ENCODE peak calls at places on chromosomes 12 and 14, in five cellular contexts. W, E, X, Z and Y are unnamed samples. For H3K27me3 and H3K36me3, the result is how much of the 10 kb centered on the place peaks cover.

GRCh38 chr12:108253540-108253939 is 85.6 kb downstream of the CMKLR1 start:
- DNase-seq in W (no peak), E (no peak), X (no peak), Z (no peak), Y (no peak)

GRCh38 chr14:61719344-61720301 is 24.3 kb downstream of the HIF1A start:
- DNase-seq in W (no peak), E (no peak), X (no peak), Z (peak), Y (no peak)

GRCh38 chr12:131947482-131948027 is 2.2 kb upstream of the EP400 start:
- DNase-seq in W (no peak), E (no peak), X (no peak), Z (no peak), Y (no peak)

GRCh38 chr14:49861581-49861922 is 9.0 kb upstream of the NEMF start:
- DNase-seq in W (peak), E (peak), X (peak), Z (peak), Y (peak)

GRCh38 chr14:101862177-101862576 is 100.7 kb downstream of the PPP2R5C start:
- DNase-seq in W (peak), E (no peak), X (no peak), Z (no peak), Y (no peak)

GRCh38 chr12:22821985-22822384 is 197.0 kb downstream of the ETNK1 start:
- DNase-seq in W (no peak), E (no peak), X (no peak), Z (no peak), Y (no peak)

GRCh38 chr14:29215853-29216252 is 449.3 kb downstream of the FOXG1 start:
- DNase-seq in W (no peak), E (no peak), X (no peak), Z (no peak), Y (peak)

GRCh38 chr12:51247523-51248206 is 9.0 kb downstream of the DAZAP2 start:
- DNase-seq in W (no peak), E (no peak), X (no peak), Z (no peak), Y (no peak)

GRCh38 chr14:58668848-58669480 is 31.2 kb downstream of the DACT1 start:
- DNase-seq in W (no peak), E (no peak), X (no peak), Z (no peak), Y (no peak)

GRCh38 chr12:10851243-10851858 is 2.1 kb upstream of the PRR4 start:
- DNase-seq in W (no peak), E (no peak), X (no peak), Z (no peak), Y (no peak)

GRCh38 chr12:79168687-79169086 is 304.1 kb downstream of the SYT1 start:
- DNase-seq in W (no peak), E (no peak), X (no peak), Z (no peak), Y (no peak)

GRCh38 chr14:39230416-39230815 is 3.3 kb upstream of the MIA2 start:
- DNase-seq in W (peak), E (no peak), X (no peak), Z (no peak), Y (no peak)

GRCh38 chr12:27975222-27976136 is 2.9 kb upstream of the PTHLH start:
- DNase-seq in W (peak), E (no peak), X (no peak), Z (no peak), Y (no peak)

GRCh38 chr14:105739331-105740102 is 213.1 kb downstream of the TMEM121 start:
- DNase-seq in W (no peak), E (no peak), X (no peak), Z (no peak), Y (peak)

GRCh38 chr12:89058393-89058792 is 293.9 kb downstream of the DUSP6 start:
- DNase-seq in W (no peak), E (no peak), X (no peak), Z (no peak), Y (no peak)

GRCh38 chr12:13530966-13531365 is 334.4 kb downstream of the EMP1 start:
- DNase-seq in W (no peak), E (no peak), X (no peak), Z (no peak), Y (no peak)

GRCh38 chr14:58535084-58535483 is 102.7 kb upstream of the DACT1 start:
- DNase-seq in W (peak), E (no peak), X (no peak), Z (no peak), Y (no peak)

GRCh38 chr12:9096563-9097176 is 19.0 kb downstream of the A2M start:
- DNase-seq in W (no peak), E (no peak), X (no peak), Z (no peak), Y (no peak)

GRCh38 chr12:49403887-49404517 is 36.7 kb downstream of the SPATS2 start:
- DNase-seq in W (no peak), E (no peak), X (no peak), Z (no peak), Y (no peak)

GRCh38 chr14:90445011-90445410 is 48.2 kb downstream of the CALM1 start:
- DNase-seq in W (no peak), E (no peak), X (no peak), Z (no peak), Y (no peak)

GRCh38 chr14:100898465-100898864 is 5.1 kb downstream of the RTL1 start:
- DNase-seq in W (no peak), E (peak), X (no peak), Z (no peak), Y (no peak)

GRCh38 chr12:47773062-47773857 is at the start of gene SLC48A1:
- DNase-seq in W (peak), E (peak), X (peak), Z (peak), Y (peak)

GRCh38 chr14:62957562-62957961 is 87.7 kb downstream of the KCNH5 start:
- DNase-seq in W (peak), E (no peak), X (no peak), Z (no peak), Y (no peak)

GRCh38 chr12:80805106-80805505 is 88.4 kb downstream of the MYF5 start:
- DNase-seq in W (peak), E (no peak), X (no peak), Z (no peak), Y (no peak)

GRCh38 chr12:27756670-27757069 is 23.4 kb upstream of the KLHL42 start:
- DNase-seq in W (no peak), E (no peak), X (no peak), Z (no peak), Y (no peak)

GRCh38 chr12:18872770-18873169 is 134.9 kb downstream of the CAPZA3 start:
- DNase-seq in W (no peak), E (no peak), X (no peak), Z (no peak), Y (no peak)

GRCh38 chr12:12909995-12910391 is 18.6 kb downstream of the GPRC5A start:
- DNase-seq in W (peak), E (no peak), X (no peak), Z (no peak), Y (no peak)

GRCh38 chr12:85829391-85829790 is 6.8 kb downstream of the RASSF9 start:
- DNase-seq in W (peak), E (no peak), X (no peak), Z (no peak), Y (no peak)

GRCh38 chr12:51517800-51518199 is 73.2 kb upstream of the SCN8A start:
- DNase-seq in W (no peak), E (no peak), X (no peak), Z (no peak), Y (no peak)

GRCh38 chr12:104720346-104721064 is 237.6 kb downstream of the SLC41A2 start:
- DNase-seq in W (peak), E (no peak), X (no peak), Z (peak), Y (peak)

DNA sequence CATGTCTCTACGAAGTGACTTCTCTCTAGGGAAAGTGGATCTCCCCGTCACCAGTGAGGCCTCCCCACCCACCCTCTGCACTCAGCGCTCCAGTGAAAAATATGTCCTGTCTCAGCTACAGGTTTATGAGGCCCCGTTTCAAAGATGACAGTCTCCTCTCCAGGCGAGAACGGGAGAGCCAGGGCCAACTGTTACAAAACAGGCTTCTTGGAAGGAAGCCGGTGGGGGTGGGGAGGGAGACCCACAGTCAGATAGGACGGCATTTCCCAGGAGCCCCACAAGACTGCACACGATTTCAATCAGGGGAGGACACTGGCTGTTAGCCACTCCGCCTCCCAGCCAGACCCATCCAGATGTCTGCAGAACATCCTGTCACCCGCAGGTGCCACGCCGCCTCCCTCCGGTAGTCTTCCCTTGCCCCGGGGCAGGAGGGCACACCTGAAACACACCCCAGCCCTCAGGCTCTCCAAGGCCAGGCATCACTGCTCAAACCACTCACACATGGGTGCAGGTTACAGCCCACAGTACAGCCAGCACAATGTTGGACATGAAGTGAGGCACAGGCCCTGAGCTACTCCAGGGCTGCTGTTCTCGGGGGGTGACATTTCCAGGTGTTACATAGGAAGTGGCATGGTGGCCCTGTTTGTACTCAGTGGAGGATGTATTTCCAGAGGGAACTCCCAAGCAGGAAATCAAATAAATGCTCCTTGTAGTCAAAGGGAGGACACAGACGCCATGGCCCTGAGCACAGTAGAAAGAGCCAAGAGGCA is 138.2 kb downstream of the BCL11B start:
- DNase-seq in W (no peak), E (peak), X (peak), Z (no peak), Y (no peak)
- H3K27me3 ChIP-seq in W (under half), E (under half), X (under half), Z (under half), Y (under half)

GRCh38 chr12:107247650-107248049 is 154.3 kb upstream of the CRY1 start:
- DNase-seq in W (no peak), E (no peak), X (no peak), Z (no peak), Y (no peak)

GRCh38 chr12:107241421-107241820 is 148.1 kb upstream of the CRY1 start:
- DNase-seq in W (no peak), E (no peak), X (no peak), Z (no peak), Y (no peak)

GRCh38 chr12:107244584-107244983 is 151.2 kb upstream of the CRY1 start:
- DNase-seq in W (no peak), E (no peak), X (no peak), Z (no peak), Y (no peak)

GRCh38 chr12:107242189-107242588 is 148.8 kb upstream of the CRY1 start:
- DNase-seq in W (peak), E (no peak), X (no peak), Z (no peak), Y (no peak)

DNA sequence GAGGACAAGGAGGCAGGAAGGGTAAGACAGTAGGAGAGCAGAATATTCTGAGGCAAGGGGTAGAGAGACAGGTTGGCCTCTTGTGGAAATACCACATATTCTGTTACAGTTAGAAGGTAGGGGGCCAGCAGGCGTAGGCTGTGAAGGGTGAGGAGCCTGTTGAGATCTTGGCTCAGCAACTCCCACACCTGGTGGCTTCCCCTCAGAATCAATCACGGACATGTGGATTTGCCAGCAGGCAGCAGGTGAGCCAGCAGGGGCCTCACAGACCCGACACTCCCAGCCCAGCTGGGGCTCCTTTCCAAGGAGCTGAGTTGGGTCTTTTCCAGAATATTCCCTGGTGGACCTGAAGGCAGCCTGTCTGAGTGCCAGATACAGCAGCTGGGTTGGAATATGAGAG is 150.0 kb upstream of the CRY1 start:
- DNase-seq in W (no peak), E (no peak), X (no peak), Z (no peak), Y (no peak)
- H3K36me3 ChIP-seq in W (under half), E (under half), X (under half), Z (under half), Y (under half)

DNA sequence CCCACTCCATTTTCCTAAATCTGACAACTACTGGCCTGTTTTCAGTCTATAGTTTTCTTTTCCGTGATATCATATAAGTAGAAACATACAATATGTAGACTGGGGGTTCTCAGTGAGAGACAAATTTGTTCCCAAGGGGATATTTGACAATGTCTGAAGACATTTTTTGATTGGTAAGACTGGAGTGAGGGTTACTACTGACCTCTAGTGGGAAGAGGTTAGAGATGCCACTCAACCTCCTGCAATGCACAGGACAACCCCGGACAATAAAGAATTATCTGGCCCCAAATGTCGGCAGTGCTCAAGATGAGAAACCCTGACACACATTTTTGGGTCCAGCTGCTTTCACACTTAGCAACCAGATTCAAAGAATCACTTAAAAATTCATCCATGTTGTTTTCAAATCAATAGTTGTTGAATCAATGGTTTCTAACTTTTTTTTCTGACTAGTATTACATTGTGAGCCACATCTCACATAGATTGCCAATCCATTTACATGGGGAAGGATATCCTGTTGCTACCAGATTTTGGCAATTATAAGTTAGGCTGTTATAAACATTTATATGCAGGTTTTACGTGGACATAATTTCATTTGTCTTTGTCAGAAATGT is 307.1 kb downstream of the RPL10L start:
- DNase-seq in W (no peak), E (no peak), X (no peak), Z (no peak), Y (no peak)
- TF ChIP-seq CTCF in W (peak), E (peak), X (no peak), Z (no peak), Y (peak)

GRCh38 chr12:4954632-4955354 is 45.1 kb downstream of the KCNA1 start:
- DNase-seq in W (no peak), E (no peak), X (no peak), Z (no peak), Y (no peak)
- H3K27me3 ChIP-seq in W (under half), E (under half), X (under half), Z (under half), Y (under half)

DNA sequence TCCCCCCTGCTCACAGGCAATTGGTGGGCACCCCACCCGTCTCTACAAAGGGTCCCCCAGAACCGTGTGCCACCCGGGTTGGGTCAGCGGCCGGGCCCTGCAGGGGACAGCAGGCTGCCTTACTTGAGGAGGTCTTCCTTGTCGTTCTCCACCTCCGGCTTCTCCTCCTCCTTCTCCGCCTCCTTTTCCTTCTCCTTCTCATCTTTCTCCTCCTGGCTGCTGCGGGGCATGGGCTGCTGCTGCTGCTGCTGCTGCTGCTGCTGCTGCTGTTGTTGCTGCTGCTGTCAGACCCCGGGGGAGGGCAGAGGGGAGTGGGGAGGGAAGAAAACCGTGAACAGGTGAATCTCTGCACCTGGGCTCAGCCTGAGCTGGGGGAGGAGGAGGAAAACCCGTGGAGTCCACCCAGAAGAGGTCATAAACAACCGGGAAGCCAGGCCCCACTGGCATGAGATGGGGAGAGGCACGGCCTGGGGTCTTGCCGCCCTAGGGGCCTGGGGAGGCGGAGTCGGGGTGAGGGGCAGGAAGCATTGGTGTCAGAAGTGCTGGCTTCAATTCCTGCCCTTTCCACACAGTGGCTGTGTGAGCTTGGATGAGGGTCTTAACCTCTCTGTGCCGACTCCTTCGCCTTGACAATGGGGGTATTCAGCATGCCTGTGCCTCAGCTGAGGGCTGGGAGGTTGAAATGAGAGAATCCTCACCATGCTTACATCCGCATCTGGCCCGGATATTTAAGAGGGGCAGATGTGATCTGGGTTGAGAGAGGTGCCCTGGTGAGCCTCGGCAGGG is 107.6 kb downstream of the RFLNA start:
- DNase-seq in W (no peak), E (no peak), X (no peak), Z (no peak), Y (no peak)
- H3K36me3 ChIP-seq in W (under half), E (under half), X (under half), Z (under half), Y (under half)

GRCh38 chr14:99231850-99232401 is 40.1 kb downstream of the BCL11B start:
- DNase-seq in W (no peak), E (peak), X (no peak), Z (peak), Y (no peak)

GRCh38 chr14:99229654-99230215 is 42.3 kb downstream of the BCL11B start:
- DNase-seq in W (no peak), E (no peak), X (no peak), Z (peak), Y (no peak)

GRCh38 chr14:99231181-99231849 is 40.7 kb downstream of the BCL11B start:
- DNase-seq in W (no peak), E (no peak), X (no peak), Z (no peak), Y (no peak)

GRCh38 chr14:99232406-99233214 is 39.4 kb downstream of the BCL11B start:
- DNase-seq in W (no peak), E (no peak), X (no peak), Z (no peak), Y (no peak)

GRCh38 chr14:99230271-99231141 is 41.5 kb downstream of the BCL11B start:
- DNase-seq in W (no peak), E (peak), X (no peak), Z (peak), Y (no peak)
- TF ChIP-seq CTCF in W (no peak), E (no peak), X (no peak), Z (peak), Y (no peak)